ENCODE peak calls at places on chromosome 4, in ten cellular contexts. D, Y, T, G, N, O, S, A, Q and L are unnamed samples.

GRCh38 chr4:77815651-77816050 is 3.5 kb downstream of the CNOT6L start:
- DNase-seq in T (no peak), A (no peak), N (no peak), Y (no peak), O (no peak), Q (no peak), S (no peak), G (no peak), D (no peak), L (no peak)

GRCh38 chr4:14176613-14177012 is 549.1 kb upstream of the BOD1L1 start:
- DNase-seq in A (no peak), G (no peak), N (no peak), D (no peak), O (no peak), Q (no peak), Y (no peak), S (no peak), T (no peak), L (no peak)

GRCh38 chr4:142406917-142407501 is 439.1 kb downstream of the INPP4B start:
- DNase-seq in D (no peak), T (no peak), N (no peak), A (no peak), Y (no peak), O (no peak), S (no peak), G (no peak), Q (no peak), L (no peak)

GRCh38 chr4:106266201-106266600 is 49.8 kb downstream of the TBCK start:
- DNase-seq in O (peak; percentile 45), A (peak; percentile 42), Q (no peak), N (peak; percentile 38), S (no peak), D (peak; percentile 52), T (no peak), Y (no peak), G (no peak), L (peak; percentile 67)

GRCh38 chr4:102246416-102246815 is 98.9 kb downstream of the SLC39A8 start:
- DNase-seq in T (no peak), S (no peak), Y (no peak), N (no peak), Q (no peak), A (no peak), G (no peak), D (no peak), O (no peak), L (no peak)

GRCh38 chr4:154361450-154361849 is 130.1 kb downstream of the DCHS2 start:
- DNase-seq in D (no peak), O (no peak), Q (no peak), Y (no peak), S (no peak), G (no peak), A (no peak), T (no peak), N (no peak), L (no peak)

GRCh38 chr4:84441758-84442377 is 57.2 kb downstream of the NKX6-1 start:
- DNase-seq in N (no peak), S (no peak), Q (no peak), G (no peak), Y (no peak), D (no peak), O (no peak), T (no peak), A (no peak), L (no peak)

GRCh38 chr4:8293131-8293975 is 23.8 kb downstream of the HTRA3 start:
- DNase-seq in Q (no peak), O (no peak), D (no peak), A (no peak), Y (no peak), G (no peak), N (no peak), S (no peak), T (no peak), L (no peak)

GRCh38 chr4:13367244-13367643 is 116.9 kb downstream of the RAB28 start:
- DNase-seq in Q (no peak), S (no peak), G (no peak), N (no peak), O (no peak), A (no peak), Y (no peak), T (no peak), D (no peak), L (no peak)

GRCh38 chr4:98262431-98262830 is 1.2 kb downstream of the RAP1GDS1 start:
- DNase-seq in G (no peak), D (peak; percentile 5), A (no peak), S (no peak), N (no peak), Q (no peak), Y (no peak), O (no peak), T (no peak), L (no peak)

GRCh38 chr4:687975-688694 is 816 bp downstream of the SLC49A3 start:
- DNase-seq in A (no peak), Q (no peak), N (no peak), T (no peak), D (no peak), G (peak; percentile 20), O (no peak), S (no peak), Y (no peak), L (no peak)

GRCh38 chr4:159297088-159297487 is 194.2 kb downstream of the RAPGEF2 start:
- DNase-seq in N (no peak), G (no peak), Y (no peak), D (no peak), S (no peak), T (no peak), A (no peak), O (no peak), Q (no peak), L (no peak)

GRCh38 chr4:79163981-79164490 is 161.8 kb downstream of the NAA11 start:
- DNase-seq in Q (no peak), D (no peak), S (no peak), O (peak; percentile 1), N (no peak), Y (no peak), A (no peak), T (no peak), G (no peak), L (no peak)

GRCh38 chr4:108031427-108032083 is 41.9 kb downstream of the HADH start:
- DNase-seq in A (no peak), N (no peak), O (peak; percentile 42), D (no peak), S (no peak), Y (no peak), T (no peak), Q (no peak), G (no peak), L (peak; percentile 41)

GRCh38 chr4:26085581-26085980 is 171.6 kb downstream of the SMIM20 start:
- DNase-seq in O (no peak), S (no peak), A (no peak), D (no peak), Y (no peak), T (no peak), G (no peak), Q (no peak), N (no peak), L (no peak)

GRCh38 chr4:124262211-124263179 is 450.0 kb downstream of the ANKRD50 start:
- DNase-seq in T (peak; percentile 61), A (peak; percentile 72), O (peak; percentile 43), N (peak; percentile 62), G (peak; percentile 47), S (no peak), D (peak; percentile 78), Y (no peak), Q (no peak), L (peak; percentile 78)

GRCh38 chr4:186095406-186095805 is 9.1 kb upstream of the FAM149A start:
- DNase-seq in Y (no peak), D (no peak), T (no peak), N (no peak), S (no peak), A (no peak), O (no peak), Q (no peak), G (no peak), L (no peak)